ENCODE peak calls at places on chromosomes 11 and 22, in ten cellular contexts. F is stimulated activated CD8-positive, alpha-beta memory T cell treated with anti-CD3 and anti-CD28 coated beads, Interleukin-7, amount 100 ng/mL, for 1 hour; H is CD4-positive, alpha-beta memory T cell; T is activated T-helper 1 cell treated with anti-CD3 and anti-CD28 coated beads, Interleukin-12 subunit alpha, Interleukin-12 subunit beta, Interleukin-2, Interleukin-4 antibody, amounts not matched to agents 30 ng/mL and 10 ng/mL and 1 ng/mL, durations not matched to agents 14 hours and 24 hours and 36 hours; A is upper lobe of right lung; L is brain microvascular endothelial cell; X is non-pigmented ciliary epithelial cell; P is ascending aorta; Z is GM10248; I is AG09309. K is an unnamed sample.

GRCh38 chr22:49976439-49977175 is 16.0 kb downstream of the PIM3 start:
- DNase-seq in A (peak), I (no peak), X (no peak), T (peak), Z (peak), P (no peak), H (peak), F (no peak), L (no peak), K (no peak)

GRCh38 chr22:20904008-20904979 is 12.9 kb upstream of the CRKL start:
- DNase-seq in X (peak), A (no peak), P (no peak), L (peak), Z (no peak), T (no peak), F (no peak), H (no peak), I (peak), K (no peak)

GRCh38 chr11:120210651-120211521 is at the start of gene OAF:
- DNase-seq in H (peak), F (peak), Z (peak), T (peak), X (peak), L (peak), A (peak), I (no peak), P (peak), K (peak)

GRCh38 chr11:59550842-59551650 is 39.7 kb downstream of the OR4D9 start:
- DNase-seq in Z (peak), L (peak), X (no peak), F (peak), I (peak), H (peak), T (peak), P (peak), A (peak), K (peak)

GRCh38 chr22:40156001-40156516 is 21.7 kb upstream of the TNRC6B start:
- DNase-seq in A (no peak), L (peak), F (no peak), P (no peak), H (no peak), Z (no peak), T (no peak), I (no peak), X (no peak), K (no peak)

GRCh38 chr11:117071344-117071787 is 26.9 kb downstream of the SIK3 start:
- DNase-seq in T (no peak), I (no peak), F (no peak), P (no peak), X (no peak), L (peak), Z (no peak), H (no peak), A (no peak), K (no peak)

GRCh38 chr11:75035911-75036536 is 47.3 kb downstream of the NEU3 start:
- DNase-seq in H (no peak), P (no peak), Z (no peak), T (no peak), L (no peak), A (no peak), X (no peak), F (no peak), I (no peak), K (peak)

GRCh38 chr11:14500181-14500651 is 605 bp upstream of the COPB1 start:
- DNase-seq in T (peak), A (no peak), F (no peak), L (peak), X (peak), I (no peak), P (peak), H (peak), Z (peak), K (peak)

GRCh38 chr11:61985863-61986262 is 18.4 kb upstream of the FTH1 start:
- DNase-seq in F (no peak), T (no peak), Z (no peak), I (no peak), X (no peak), L (no peak), A (peak), H (no peak), P (no peak), K (no peak)

GRCh38 chr11:78312712-78313111 is 104.9 kb downstream of the GAB2 start:
- DNase-seq in T (no peak), L (no peak), H (no peak), F (no peak), X (no peak), Z (peak), A (no peak), P (no peak), I (no peak), K (no peak)

GRCh38 chr11:35144811-35145210 is 5.8 kb downstream of the CD44 start:
- DNase-seq in H (peak), I (no peak), P (no peak), F (no peak), Z (no peak), A (no peak), L (peak), X (no peak), T (no peak), K (no peak)

GRCh38 chr22:20464096-20464614 is 26.5 kb upstream of the SCARF2 start:
- DNase-seq in T (peak), L (no peak), X (no peak), P (no peak), Z (peak), A (peak), H (peak), I (no peak), F (no peak), K (no peak)

GRCh38 chr11:65617136-65617850 is 1.7 kb downstream of the PCNX3 start:
- DNase-seq in L (no peak), Z (no peak), X (no peak), A (no peak), P (no peak), T (no peak), I (no peak), H (no peak), F (no peak), K (no peak)

GRCh38 chr11:130418210-130418609 is 10.2 kb downstream of the ADAMTS8 start:
- DNase-seq in X (no peak), F (no peak), I (no peak), L (no peak), A (no peak), P (no peak), T (no peak), H (no peak), Z (no peak), K (no peak)

GRCh38 chr11:64410396-64410718 is 51.4 kb downstream of the RPS6KA4 start:
- DNase-seq in H (no peak), T (no peak), Z (no peak), P (no peak), A (no peak), L (no peak), I (no peak), F (no peak), X (no peak), K (no peak)

GRCh38 chr11:46178542-46178941 is 57.3 kb upstream of the PHF21A start:
- DNase-seq in Z (no peak), P (no peak), F (no peak), T (no peak), X (no peak), L (no peak), I (no peak), A (no peak), H (no peak), K (no peak)

GRCh38 chr11:1198766-1199688 is 23.8 kb upstream of the MUC5B start:
- DNase-seq in T (no peak), P (peak), Z (no peak), I (no peak), A (peak), H (no peak), F (no peak), L (no peak), X (no peak), K (no peak)

GRCh38 chr11:86068138-86068861 is 584 bp downstream of the PICALM start:
- DNase-seq in F (no peak), Z (peak), X (no peak), H (peak), L (no peak), P (peak), A (peak), T (peak), I (no peak), K (peak)

GRCh38 chr22:48238966-48239365 is 1476.5 kb downstream of the TBC1D22A start:
- DNase-seq in P (no peak), A (no peak), I (no peak), T (no peak), L (no peak), F (no peak), Z (no peak), X (no peak), H (no peak), K (no peak)

GRCh38 chr11:70608568-70609314 is 210.4 kb downstream of the CTTN start:
- DNase-seq in A (no peak), H (no peak), I (peak), F (no peak), X (peak), T (no peak), Z (no peak), P (no peak), L (peak), K (no peak)

GRCh38 chr11:59865031-59865430 is 1.3 kb downstream of the TCN1 start:
- DNase-seq in P (no peak), L (peak), F (no peak), Z (no peak), H (no peak), I (no peak), X (no peak), T (no peak), A (no peak), K (no peak)

GRCh38 chr11:21264125-21264524 is 594.7 kb downstream of the NELL1 start:
- DNase-seq in L (no peak), P (no peak), F (no peak), T (no peak), A (no peak), Z (no peak), X (no peak), H (no peak), I (no peak), K (no peak)

GRCh38 chr11:65430406-65431217 is 8.0 kb downstream of the NEAT1 start:
- DNase-seq in Z (no peak), A (no peak), X (no peak), I (peak), T (no peak), L (peak), F (no peak), P (peak), H (peak), K (no peak)

GRCh38 chr22:44304354-44304753 is 8.4 kb downstream of the SHISAL1 start:
- DNase-seq in T (no peak), X (no peak), F (no peak), P (no peak), I (peak), A (no peak), Z (no peak), H (no peak), L (no peak), K (no peak)

GRCh38 chr22:30208631-30209603 is 37.6 kb downstream of the LIF start:
- DNase-seq in I (no peak), H (no peak), T (no peak), A (no peak), L (peak), P (peak), X (peak), F (no peak), Z (no peak), K (no peak)

GRCh38 chr11:92393218-92393617 is 168.6 kb downstream of the FAT3 start:
- DNase-seq in T (no peak), L (no peak), P (no peak), Z (no peak), A (no peak), X (no peak), I (no peak), H (no peak), F (no peak), K (no peak)

GRCh38 chr22:30212996-30213441 is 33.5 kb downstream of the LIF start:
- DNase-seq in X (peak), P (no peak), Z (no peak), H (no peak), A (peak), I (no peak), T (no peak), F (no peak), L (peak), K (peak)

GRCh38 chr11:64355078-64355940 is 3.7 kb upstream of the RPS6KA4 start:
- DNase-seq in H (no peak), F (no peak), L (peak), T (no peak), A (peak), X (no peak), P (peak), Z (peak), I (no peak), K (peak)

GRCh38 chr11:111379500-111380136 is 543 bp upstream of the POU2AF1 start:
- DNase-seq in Z (peak), A (no peak), F (no peak), P (no peak), H (no peak), I (no peak), L (no peak), T (no peak), X (no peak), K (peak)

GRCh38 chr22:49488943-49489342 is 338.7 kb downstream of the BRD1 start:
- DNase-seq in X (no peak), P (no peak), I (no peak), L (no peak), H (no peak), A (no peak), Z (no peak), F (no peak), T (no peak), K (no peak)

GRCh38 chr22:19821523-19822300 is 33.0 kb downstream of the GNB1L start:
- DNase-seq in X (no peak), I (no peak), A (peak), L (no peak), F (no peak), H (no peak), Z (no peak), T (no peak), P (peak), K (no peak)

GRCh38 chr11:61534025-61534900 is 25.7 kb downstream of the LRRC10B start:
- DNase-seq in F (no peak), L (no peak), Z (no peak), P (no peak), H (no peak), I (no peak), T (no peak), A (no peak), X (no peak), K (no peak)

K was measured in DND-41.